ENCODE peak calls at places on chromosomes 5 and 9, in six cellular contexts. A, N, M, Z, J and B are unnamed samples.
A peak's percentile ranks its signal among the peaks of the same experiment; 100 is the strongest.

GRCh38 chr5:1524481-1524798 is 680 bp upstream of the LPCAT1 start:
- DNase-seq in A (no peak), M (no peak), Z (no peak), N (peak; percentile 21), J (no peak), B (no peak)

GRCh38 chr9:16207161-16207560 is 654.3 kb downstream of the CCDC171 start:
- DNase-seq in N (no peak), A (no peak), J (no peak), Z (peak; percentile 76), M (no peak), B (no peak)

GRCh38 chr5:65867509-65868195 is 58.7 kb upstream of the ERBIN start:
- DNase-seq in M (peak; percentile 8), A (no peak), Z (no peak), J (no peak), N (no peak), B (no peak)

GRCh38 chr9:113599647-113600476 is 136.3 kb downstream of the RGS3 start:
- DNase-seq in A (no peak), N (no peak), Z (no peak), M (no peak), J (no peak), B (no peak)

GRCh38 chr9:136095028-136095494 is at the start of gene NACC2:
- DNase-seq in A (peak; percentile 64), N (peak; percentile 79), M (peak; percentile 65), Z (no peak), J (peak; percentile 78), B (no peak)

GRCh38 chr5:169666365-169666764 is 29.3 kb downstream of the DOCK2 start:
- DNase-seq in Z (no peak), N (no peak), J (no peak), A (no peak), M (no peak), B (no peak)

GRCh38 chr5:157744055-157745011 is 821 bp downstream of the LSM11 start:
- DNase-seq in Z (no peak), A (no peak), M (peak; percentile 37), N (no peak), J (no peak), B (no peak)

GRCh38 chr5:109654455-109654854 is 35.3 kb upstream of the MAN2A1 start:
- DNase-seq in J (no peak), Z (no peak), N (no peak), M (peak; percentile 70), A (no peak), B (no peak)

GRCh38 chr9:26722755-26723154 is 169.8 kb downstream of the CAAP1 start:
- DNase-seq in N (no peak), M (no peak), Z (no peak), A (no peak), J (no peak), B (no peak)

GRCh38 chr5:177494356-177495195 is 2.8 kb downstream of the PDLIM7 start:
- DNase-seq in N (peak; percentile 61), A (no peak), J (peak; percentile 90), Z (no peak), M (peak; percentile 90), B (peak; percentile 98)
- TF ChIP-seq CTCF in N (peak; percentile 12), A (no peak), J (peak; percentile 34), Z (no peak), M (peak; percentile 54), B (peak; percentile 61)

GRCh38 chr5:12133520-12133919 is 229.3 kb upstream of the CTNND2 start:
- DNase-seq in M (peak; percentile 63), A (no peak), Z (no peak), N (no peak), J (no peak), B (no peak)
- H3K9me3 ChIP-seq in M (no peaks in the 10 kb centered on the region), A (no peaks in the 10 kb centered on the region), Z (no peaks in the 10 kb centered on the region), N (no peaks in the 10 kb centered on the region), J (no peaks in the 10 kb centered on the region), B (peaks cover 3% of the 10 kb centered on the region)

GRCh38 chr9:35665471-35665818 is 450 bp upstream of the ARHGEF39 start:
- DNase-seq in J (no peak), Z (no peak), A (no peak), M (no peak), N (no peak), B (no peak)

GRCh38 chr9:35664531-35665470 is at the start of gene ARHGEF39:
- DNase-seq in Z (peak; percentile 78), M (peak; percentile 81), J (peak; percentile 84), A (peak; percentile 59), N (peak; percentile 91), B (no peak)

GRCh38 chr9:35666547-35666946 is 1.6 kb upstream of the ARHGEF39 start:
- DNase-seq in J (no peak), M (no peak), Z (no peak), N (no peak), A (no peak), B (no peak)

GRCh38 chr9:35667939-35668338 is 2.9 kb upstream of the ARHGEF39 start:
- DNase-seq in A (no peak), Z (no peak), N (no peak), J (no peak), M (no peak), B (no peak)

GRCh38 chr9:35666045-35666444 is 1.1 kb upstream of the ARHGEF39 start:
- DNase-seq in N (no peak), A (no peak), J (no peak), M (no peak), Z (no peak), B (no peak)
- TF ChIP-seq CTCF in N (no peak), A (no peak), J (no peak), M (no peak), Z (no peak), B (no peak)

GRCh38 chr5:178984145-178985072 is 10.7 kb downstream of the GRM6 start:
- DNase-seq in Z (no peak), A (no peak), N (no peak), J (no peak), M (no peak), B (peak; percentile 66)
- H3K9me3 ChIP-seq in Z (no peaks in the 10 kb centered on the region), A (no peaks in the 10 kb centered on the region), N (no peaks in the 10 kb centered on the region), J (no peaks in the 10 kb centered on the region), M (peaks cover 15% of the 10 kb centered on the region), B (peaks cover 36% of the 10 kb centered on the region)

DNA sequence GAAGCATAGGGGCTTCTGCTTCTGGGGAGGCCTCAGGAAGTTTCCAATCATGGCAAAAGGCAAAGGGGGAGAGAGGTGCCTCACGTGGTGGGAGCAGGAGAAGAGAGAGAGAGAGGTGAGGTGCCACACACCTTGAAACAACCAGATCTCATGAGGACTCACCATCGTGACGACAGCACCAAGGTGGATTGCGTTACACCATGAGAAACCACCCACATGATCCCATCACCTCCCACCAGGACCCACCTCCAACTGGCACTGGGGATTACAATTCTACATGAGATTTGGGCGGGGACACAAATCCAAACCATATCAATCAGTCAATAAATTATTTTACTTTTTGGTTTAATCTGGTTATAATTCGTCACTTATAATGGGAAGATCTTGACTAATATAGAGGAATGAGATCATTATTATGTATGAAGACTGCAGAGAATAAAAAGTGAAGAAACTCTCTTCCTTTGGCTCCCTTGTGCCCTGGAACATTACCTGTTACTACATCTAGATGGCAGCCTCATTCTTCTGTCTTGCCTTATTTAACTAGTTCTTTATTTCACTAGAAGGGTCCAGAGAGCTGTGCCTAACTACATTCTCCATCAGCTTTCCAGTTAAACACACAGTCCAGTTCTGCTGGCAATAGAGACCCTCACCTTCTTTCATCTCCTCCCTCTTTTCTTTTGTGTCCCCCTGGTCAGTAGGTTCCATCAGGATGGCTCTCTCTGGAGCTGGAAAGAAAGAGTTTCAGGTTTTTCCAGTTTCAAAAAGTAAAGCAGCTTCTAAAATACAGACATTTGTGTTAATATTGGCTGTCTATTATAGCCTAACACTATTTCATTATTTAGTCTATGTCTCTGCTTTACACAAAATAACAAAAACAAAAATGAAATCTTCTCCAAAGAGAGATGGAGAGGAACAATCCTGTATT is 21.7 kb upstream of the SPINK7 start:
- DNase-seq in J (no peak), M (peak; percentile 66), A (no peak), N (no peak), Z (peak; percentile 13), B (no peak)
- TF ChIP-seq CTCF in J (peak; percentile 68), M (peak; percentile 92), A (peak; percentile 6), N (peak; percentile 33), Z (peak; percentile 42), B (peak; percentile 82)

GRCh38 chr9:111407813-111408212 is 76.4 kb downstream of the ECPAS start:
- DNase-seq in J (no peak), N (no peak), A (no peak), Z (no peak), M (no peak), B (no peak)
- H3K9me3 ChIP-seq in J (no peaks in the 10 kb centered on the region), N (no peaks in the 10 kb centered on the region), A (no peaks in the 10 kb centered on the region), Z (no peaks in the 10 kb centered on the region), M (no peaks in the 10 kb centered on the region), B (no peaks in the 10 kb centered on the region)

DNA sequence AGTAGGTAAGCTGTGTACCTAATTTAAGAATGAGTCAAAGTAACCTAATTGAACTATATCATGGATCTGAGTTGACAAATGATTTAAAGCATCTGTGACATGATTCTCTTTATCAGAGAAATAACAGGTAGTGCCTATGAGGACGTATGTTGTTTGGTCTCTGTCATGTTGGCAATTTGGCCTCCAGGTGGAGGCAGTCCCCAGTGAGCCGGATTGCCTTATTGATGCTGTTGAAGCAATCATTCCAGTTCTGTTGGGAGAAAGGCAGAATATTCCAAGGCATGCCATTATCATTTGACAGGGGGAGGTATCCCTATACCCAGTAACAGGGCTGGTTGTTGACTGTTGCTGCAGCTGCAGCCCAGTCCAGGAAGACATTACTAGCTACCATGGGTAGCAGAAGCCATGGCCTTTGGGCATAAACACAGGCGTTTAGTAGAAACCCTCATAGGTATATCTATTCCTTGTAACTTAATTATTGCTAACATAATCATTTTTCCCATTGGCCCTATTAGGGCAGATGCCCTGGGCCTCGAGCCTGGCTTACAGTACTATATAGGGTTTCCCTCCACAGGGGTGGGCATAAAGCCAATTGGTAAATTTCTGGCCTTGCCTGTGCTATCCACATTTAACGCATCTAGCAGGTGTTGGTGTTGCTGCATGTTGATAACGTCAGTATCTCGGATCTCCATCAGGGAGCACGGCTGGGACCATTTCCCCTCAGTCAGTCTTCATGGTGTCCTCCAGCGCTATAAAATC is 12.2 kb upstream of the SLC22A4 start:
- DNase-seq in J (no peak), M (no peak), A (no peak), Z (no peak), N (no peak), B (no peak)
- TF ChIP-seq CTCF in J (no peak), M (peak; percentile 39), A (no peak), Z (no peak), N (no peak), B (peak; percentile 36)

GRCh38 chr5:172607213-172607793 is 33.8 kb upstream of the NEURL1B start:
- DNase-seq in A (no peak), Z (no peak), M (no peak), J (no peak), N (no peak), B (no peak)
- H3K9me3 ChIP-seq in A (no peaks in the 10 kb centered on the region), Z (no peaks in the 10 kb centered on the region), M (no peaks in the 10 kb centered on the region), J (peaks cover 5% of the 10 kb centered on the region), N (no peaks in the 10 kb centered on the region), B (no peaks in the 10 kb centered on the region)

GRCh38 chr9:129511320-129511900 is 109.5 kb downstream of the C9orf50 start:
- DNase-seq in M (no peak), N (no peak), A (no peak), J (no peak), Z (no peak), B (peak; percentile 12)
- TF ChIP-seq CTCF in M (no peak), N (no peak), A (no peak), J (no peak), Z (no peak), B (no peak)

GRCh38 chr5:141389153-141390042 is 1.9 kb downstream of the PCDHGB4 start:
- DNase-seq in Z (no peak), N (no peak), M (no peak), J (no peak), A (no peak), B (no peak)
- H3K9me3 ChIP-seq in Z (no peaks in the 10 kb centered on the region), N (peaks cover 3% of the 10 kb centered on the region), M (peaks cover 6% of the 10 kb centered on the region), J (no peaks in the 10 kb centered on the region), A (no peaks in the 10 kb centered on the region), B (peaks cover 48% of the 10 kb centered on the region)